ENCODE peak calls at places on chromosomes 11 and 22, in five cellular contexts. Y, A, G, R and K are unnamed samples.
A peak's percentile ranks its signal among the peaks of the same experiment; 100 is the strongest.

GRCh38 chr11:70497536-70498075 is 99.3 kb downstream of the CTTN start:
- DNase-seq in Y (no peak), A (peak; percentile 44), R (no peak), G (no peak), K (peak; percentile 30)

GRCh38 chr11:124670732-124671131 is 2.8 kb downstream of the SIAE start:
- DNase-seq in R (no peak), Y (peak; percentile 24), A (no peak), G (peak; percentile 13), K (no peak)

GRCh38 chr22:49883294-49883640 is 29.6 kb downstream of the ZBED4 start:
- DNase-seq in G (peak; percentile 43), Y (peak; percentile 34), A (no peak), R (no peak), K (no peak)

GRCh38 chr11:117039897-117040296 is 58.3 kb downstream of the SIK3 start:
- DNase-seq in G (peak; percentile 25), A (no peak), Y (no peak), R (no peak), K (no peak)

GRCh38 chr22:30855266-30855665 is 113.3 kb downstream of the MORC2 start:
- DNase-seq in G (no peak), A (no peak), R (no peak), Y (no peak), K (no peak)

GRCh38 chr11:69001301-69002081 is 11.6 kb downstream of the MRGPRF start:
- DNase-seq in G (no peak), A (no peak), Y (no peak), R (no peak), K (peak; percentile 65)

GRCh38 chr11:80414766-80415165 is 973.9 kb upstream of the TENM4 start:
- DNase-seq in G (no peak), Y (peak; percentile 71), R (no peak), A (no peak), K (no peak)

GRCh38 chr22:41966607-41967240 is 2.5 kb upstream of the SEPTIN3 start:
- DNase-seq in R (peak; percentile 49), Y (peak; percentile 88), A (peak; percentile 58), G (peak; percentile 91), K (no peak)

GRCh38 chr11:132126973-132127900 is 756.8 kb downstream of the NTM start:
- DNase-seq in A (peak; percentile 66), R (peak; percentile 45), G (peak; percentile 94), Y (peak; percentile 93), K (no peak)

GRCh38 chr22:30940655-30941362 is 27.8 kb downstream of the MORC2 start:
- DNase-seq in A (no peak), G (no peak), R (no peak), Y (no peak), K (no peak)

GRCh38 chr22:49306632-49306975 is 521.1 kb downstream of the BRD1 start:
- DNase-seq in G (no peak), R (peak; percentile 7), Y (no peak), A (no peak), K (no peak)

GRCh38 chr11:96155627-96156378 is 187.2 kb downstream of the MAML2 start:
- DNase-seq in Y (peak; percentile 94), G (peak; percentile 98), A (peak; percentile 18), R (peak; percentile 48), K (peak; percentile 95)

GRCh38 chr11:107740256-107740655 is 28.4 kb upstream of the SLN start:
- DNase-seq in A (no peak), Y (no peak), G (peak; percentile 31), R (no peak), K (no peak)

GRCh38 chr11:102807921-102808320 is 10.0 kb upstream of the MMP1 start:
- DNase-seq in G (peak; percentile 27), R (no peak), Y (peak; percentile 31), A (peak; percentile 77), K (no peak)

GRCh38 chr11:116793476-116794096 is 1.9 kb upstream of the APOA5 start:
- DNase-seq in A (no peak), Y (peak; percentile 34), R (no peak), G (no peak), K (no peak)

GRCh38 chr11:118226294-118226693 is 1.5 kb upstream of the JAML start:
- DNase-seq in G (peak; percentile 12), R (no peak), Y (no peak), A (no peak), K (no peak)

GRCh38 chr11:95519912-95520311 is 269.7 kb downstream of the FAM76B start:
- DNase-seq in G (no peak), R (no peak), A (no peak), Y (no peak), K (no peak)

GRCh38 chr22:19146215-19146968 is 1.9 kb upstream of the ESS2 start:
- DNase-seq in G (no peak), Y (no peak), A (no peak), R (no peak), K (no peak)

GRCh38 chr22:19139974-19140373 is 4.5 kb downstream of the ESS2 start:
- DNase-seq in R (no peak), A (no peak), Y (no peak), G (no peak), K (no peak)

GRCh38 chr22:19142394-19142793 is 2.1 kb downstream of the ESS2 start:
- DNase-seq in A (no peak), Y (no peak), R (no peak), G (no peak), K (no peak)

GRCh38 chr22:19143967-19144400 is 467 bp downstream of the ESS2 start:
- DNase-seq in Y (peak; percentile 11), G (peak; percentile 71), R (no peak), A (no peak), K (no peak)

DNA sequence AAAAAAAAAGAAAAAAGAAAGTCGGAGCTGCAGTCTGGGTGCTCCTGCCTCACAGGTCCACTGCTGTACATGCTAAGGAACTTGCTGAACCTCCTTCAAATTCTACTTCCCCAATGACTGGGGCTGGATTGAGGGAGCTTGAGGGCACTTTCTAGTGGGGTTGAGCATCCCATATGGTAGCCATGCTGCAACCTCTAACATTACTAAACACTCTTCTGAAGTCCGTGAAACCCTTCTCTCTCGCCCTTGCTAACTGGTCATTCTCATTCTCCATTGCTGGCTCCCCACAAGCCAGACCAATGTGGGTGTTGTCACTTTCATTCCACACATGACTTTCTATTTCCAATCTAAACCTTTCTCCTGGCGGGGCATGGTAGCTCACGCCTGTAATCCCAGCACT is 1.2 kb downstream of the ESS2 start:
- DNase-seq in G (no peak), A (no peak), Y (no peak), R (no peak), K (no peak)
- H3K4me3 ChIP-seq in G (peak overlapping the region; percentile 99), A (peak overlapping the region; percentile 99), Y (no peak overlapping the region), R (no peak overlapping the region), K (peak overlapping the region; percentile 98)

GRCh38 chr22:38257650-38258246 is 15.1 kb downstream of the TMEM184B start:
- DNase-seq in G (peak; percentile 24), A (no peak), R (peak; percentile 76), Y (no peak), K (no peak)
- H3K9ac ChIP-seq in G (peak overlapping the region; percentile 82), A (peak overlapping the region; percentile 1), R (peak overlapping the region; percentile 76), Y (peak overlapping the region; percentile 11), K (peak overlapping the region; percentile 49)

DNA sequence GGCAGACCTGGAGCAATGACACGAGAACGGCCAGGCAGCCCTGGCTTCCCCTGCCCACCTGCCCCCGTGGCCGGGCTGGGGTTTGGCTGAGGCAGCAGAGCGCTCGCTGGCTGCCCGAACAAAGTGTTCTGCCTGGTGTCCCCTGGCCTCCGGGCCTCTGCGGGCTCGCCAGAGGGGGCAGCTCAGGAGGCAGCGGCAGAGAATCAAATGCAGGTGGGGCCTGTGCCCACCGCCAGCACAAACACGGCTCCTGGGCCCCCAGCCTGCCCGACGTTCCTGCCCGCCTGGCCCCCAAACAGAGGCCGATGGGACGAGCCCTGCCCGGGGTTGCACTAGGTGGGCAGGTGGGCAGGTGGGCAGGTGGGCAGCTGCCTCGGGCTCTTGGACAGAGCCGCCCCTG is 46.9 kb downstream of the CDKN1C start:
- DNase-seq in R (no peak), G (no peak), Y (no peak), A (no peak), K (no peak)
- H3K27ac ChIP-seq in R (no peak overlapping the region), G (no peak overlapping the region), Y (no peak overlapping the region), A (no peak overlapping the region), K (no peak overlapping the region)

GRCh38 chr11:44561964-44562734 is 3.3 kb upstream of the CD82 start:
- DNase-seq in Y (no peak), G (no peak), A (no peak), R (no peak), K (no peak)
- H3K4me3 ChIP-seq in Y (no peak overlapping the region), G (no peak overlapping the region), A (no peak overlapping the region), R (no peak overlapping the region), K (no peak overlapping the region)

GRCh38 chr22:45919504-45920286 is 57.3 kb downstream of the WNT7B start:
- DNase-seq in A (no peak), G (no peak), R (no peak), Y (no peak), K (no peak)
- H3K9ac ChIP-seq in A (no peak overlapping the region), G (no peak overlapping the region), R (no peak overlapping the region), Y (no peak overlapping the region), K (no peak overlapping the region)